ENCODE peak calls at places on chromosomes 1 and 21, in seven cellular contexts. N is nephron progenitor cell, T is HT-29, Y is nucleus accumbens, E is right lobe of liver, J is T-helper 1 cell, S is GM03348. D is an unnamed sample.

GRCh38 chr1:212212901-212213300 is 72.3 kb upstream of the PPP2R5A start:
- DNase-seq in S (no peak), T (no peak), J (no peak), Y (no peak), E (no peak), N (no peak), D (no peak)

GRCh38 chr1:105591681-105592080 is 1464.8 kb upstream of the PRMT6 start:
- DNase-seq in E (no peak), J (no peak), Y (no peak), N (no peak), S (no peak), T (no peak), D (no peak)

GRCh38 chr21:33642896-33643657 is 776 bp downstream of the ITSN1 start:
- DNase-seq in N (peak), E (peak), Y (peak), S (peak), T (peak), J (peak), D (no peak)

GRCh38 chr1:20366076-20366765 is 75.5 kb downstream of the VWA5B1 start:
- DNase-seq in T (no peak), S (no peak), E (no peak), N (peak), Y (no peak), J (no peak), D (no peak)

GRCh38 chr21:44984792-44985440 is 45.1 kb downstream of the SLX9 start:
- DNase-seq in Y (no peak), S (no peak), N (no peak), J (no peak), E (peak), T (no peak), D (peak)

GRCh38 chr1:171344473-171344820 is 30.5 kb downstream of the FMO4 start:
- DNase-seq in N (no peak), Y (no peak), T (no peak), E (no peak), S (no peak), J (no peak), D (no peak)

GRCh38 chr1:151615711-151616504 is 4.1 kb downstream of the SNX27 start:
- DNase-seq in T (no peak), S (no peak), N (no peak), Y (no peak), E (no peak), J (no peak), D (no peak)

GRCh38 chr1:116986531-116987255 is 14.9 kb upstream of the CD101 start:
- DNase-seq in S (no peak), N (no peak), T (no peak), Y (no peak), J (peak), E (no peak), D (no peak)

GRCh38 chr1:115056395-115056798 is 26.8 kb downstream of the TSHB start:
- DNase-seq in N (peak), T (no peak), S (peak), J (no peak), Y (no peak), E (no peak), D (no peak)

GRCh38 chr1:1273152-1273534 is 511 bp downstream of the UBE2J2 start:
- DNase-seq in S (peak), T (no peak), J (no peak), Y (no peak), N (peak), E (no peak), D (no peak)

GRCh38 chr21:42520628-42521253 is 7.1 kb downstream of the SLC37A1 start:
- DNase-seq in E (no peak), Y (no peak), T (no peak), S (no peak), J (no peak), N (peak), D (no peak)